ENCODE peak calls at places on chromosomes 12 and 14, in nine cellular contexts. W is pancreas, S is HL-60, M is fibroblast of pulmonary artery, D is lung, N is upper lobe of left lung, K is BJ, U is right lobe of liver, Q is colonic mucosa. X is an unnamed sample.

GRCh38 chr12:133105620-133106019 is 24.5 kb downstream of the ZNF891 start:
- DNase-seq in K (no peak), D (no peak), U (no peak), W (no peak), S (no peak), N (no peak), Q (no peak), M (peak; percentile 10), X (no peak)

GRCh38 chr14:92938235-92938875 is 15.4 kb downstream of the CHGA start:
- DNase-seq in W (peak; percentile 24), U (no peak), N (no peak), S (no peak), Q (no peak), M (no peak), D (no peak), K (no peak), X (no peak)

GRCh38 chr14:50100824-50101223 is 15.5 kb downstream of the VCPKMT start:
- DNase-seq in Q (no peak), K (no peak), W (no peak), U (no peak), D (no peak), M (no peak), N (no peak), S (no peak), X (no peak)

GRCh38 chr12:31874961-31875608 is 84.1 kb upstream of the RESF1 start:
- DNase-seq in Q (peak; percentile 25), M (peak; percentile 96), S (peak; percentile 13), K (peak; percentile 25), N (peak; percentile 78), U (peak; percentile 48), W (peak; percentile 28), D (no peak), X (peak; percentile 69)

GRCh38 chr14:88872976-88873375 is 48.5 kb downstream of the TTC8 start:
- DNase-seq in W (no peak), D (no peak), M (no peak), Q (no peak), S (no peak), U (no peak), K (no peak), N (no peak), X (no peak)

GRCh38 chr12:65720739-65721138 is 103.5 kb upstream of the HMGA2 start:
- DNase-seq in K (peak; percentile 52), M (no peak), W (no peak), D (no peak), S (no peak), N (no peak), U (no peak), Q (no peak), X (no peak)

GRCh38 chr14:48890333-48890732 is 695.8 kb downstream of the RPS29 start:
- DNase-seq in D (no peak), W (no peak), M (no peak), N (no peak), S (no peak), Q (no peak), U (no peak), K (no peak), X (no peak)

GRCh38 chr14:35406090-35406489 is 1.5 kb upstream of the NFKBIA start:
- DNase-seq in D (no peak), K (no peak), S (no peak), N (no peak), W (no peak), U (no peak), Q (no peak), M (no peak), X (no peak)

GRCh38 chr12:124028560-124028935 is 55.5 kb downstream of the ZNF664 start:
- DNase-seq in W (no peak), M (no peak), N (no peak), D (no peak), K (no peak), Q (no peak), U (no peak), S (no peak), X (no peak)

GRCh38 chr12:116400671-116401357 is 123.3 kb upstream of the MED13L start:
- DNase-seq in D (no peak), Q (no peak), W (no peak), U (no peak), S (peak; percentile 78), N (no peak), K (no peak), M (no peak), X (no peak)

GRCh38 chr14:24418492-24418873 is 11.0 kb downstream of the CBLN3 start:
- DNase-seq in K (no peak), N (no peak), S (no peak), W (peak; percentile 94), D (no peak), Q (peak; percentile 63), U (peak; percentile 79), M (peak; percentile 40), X (no peak)

GRCh38 chr12:49039421-49040363 is 20.9 kb downstream of the KMT2D start:
- DNase-seq in D (no peak), W (no peak), S (no peak), M (no peak), U (no peak), N (no peak), Q (no peak), K (no peak), X (no peak)

GRCh38 chr14:34018125-34018524 is 67.3 kb upstream of the EGLN3 start:
- DNase-seq in M (no peak), D (no peak), U (no peak), N (no peak), K (no peak), S (no peak), W (no peak), Q (no peak), X (no peak)

DNA sequence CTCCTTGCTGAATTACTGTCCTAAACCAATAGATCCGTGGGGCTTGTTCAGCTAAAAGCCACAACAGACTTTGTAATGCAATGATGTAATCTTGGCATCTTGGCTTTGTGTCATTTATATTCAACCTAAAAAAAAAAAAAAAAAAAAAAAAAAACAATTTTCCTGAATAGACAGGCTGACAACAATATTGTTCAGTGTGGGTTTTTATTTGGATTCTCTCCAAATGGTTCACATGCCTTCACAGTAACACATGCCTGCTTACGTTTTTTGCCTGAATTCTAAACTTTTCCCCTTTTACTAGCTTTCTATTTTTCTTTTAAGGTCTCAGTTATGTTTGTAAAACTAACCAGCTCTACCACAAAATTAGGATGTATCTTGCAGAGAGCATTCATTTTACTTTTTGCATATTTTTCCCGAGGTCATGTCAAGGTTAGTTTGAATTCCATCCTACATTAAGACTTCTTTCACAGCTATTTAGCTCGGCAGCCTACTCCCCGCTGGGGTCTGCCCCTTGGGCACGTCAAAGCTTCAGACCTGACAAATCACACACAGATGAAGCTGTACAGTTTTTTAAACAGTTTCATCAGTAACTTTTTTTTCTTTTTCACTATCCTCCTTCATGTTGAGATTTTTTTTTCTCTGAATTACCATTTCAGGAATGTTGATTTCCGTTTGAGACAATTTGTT is 213.7 kb upstream of the NPAS3 start:
- DNase-seq in K (peak; percentile 85), D (no peak), W (no peak), S (no peak), U (peak; percentile 42), M (peak; percentile 87), N (no peak), Q (no peak), X (no peak)
- H3K4me3 ChIP-seq in K (peak overlapping the region; percentile 22), D (no peak overlapping the region), W (no peak overlapping the region), S (no peak overlapping the region), U (peak overlapping the region; percentile 23), M (peak overlapping the region; percentile 33), N (no peak overlapping the region), Q (no peak overlapping the region), X (no peak overlapping the region)

DNA sequence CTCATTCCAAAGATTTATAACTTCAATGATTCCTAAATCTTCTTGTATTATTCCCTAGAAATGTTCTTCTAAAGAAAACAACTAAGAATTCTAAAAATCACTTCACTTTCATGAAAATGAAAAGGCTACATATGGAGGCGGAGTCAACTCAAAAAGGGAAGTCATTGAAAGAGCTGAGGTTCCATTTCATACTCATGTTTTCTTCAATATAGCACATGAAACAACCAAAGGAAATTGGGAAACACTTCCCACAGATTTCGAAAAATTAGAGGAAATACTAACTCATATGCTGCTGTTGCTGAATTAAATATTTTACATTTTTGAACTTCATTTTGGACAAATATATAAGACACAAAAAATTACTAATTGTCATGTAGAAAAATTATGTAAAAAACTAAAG is at the start of gene CD163:
- DNase-seq in W (no peak), N (no peak), M (no peak), K (no peak), Q (no peak), D (no peak), U (no peak), S (peak; percentile 59), X (no peak)
- TF ChIP-seq CTCF in W (no peak), N (no peak), M (no peak), K (no peak), Q (no peak), D (no peak), U (no peak), S (no peak), X (no peak)

GRCh38 chr12:9868271-9868815 is 811 bp downstream of the CLEC2B start:
- DNase-seq in N (no peak), D (no peak), M (no peak), Q (no peak), W (no peak), S (no peak), U (no peak), K (no peak), X (no peak)

GRCh38 chr12:9868951-9869306 is 225 bp downstream of the CLEC2B start:
- DNase-seq in Q (no peak), U (no peak), D (no peak), W (no peak), K (no peak), S (no peak), N (no peak), M (peak; percentile 10), X (no peak)

GRCh38 chr12:9869307-9870161 is at the start of gene CLEC2B:
- DNase-seq in U (no peak), S (peak; percentile 17), K (peak; percentile 81), M (peak; percentile 93), D (no peak), Q (no peak), N (no peak), W (no peak), X (peak; percentile 31)

GRCh38 chr12:9866786-9867379 is 2.3 kb downstream of the CLEC2B start:
- DNase-seq in M (no peak), D (no peak), S (no peak), N (no peak), Q (no peak), U (no peak), K (no peak), W (no peak), X (no peak)

DNA sequence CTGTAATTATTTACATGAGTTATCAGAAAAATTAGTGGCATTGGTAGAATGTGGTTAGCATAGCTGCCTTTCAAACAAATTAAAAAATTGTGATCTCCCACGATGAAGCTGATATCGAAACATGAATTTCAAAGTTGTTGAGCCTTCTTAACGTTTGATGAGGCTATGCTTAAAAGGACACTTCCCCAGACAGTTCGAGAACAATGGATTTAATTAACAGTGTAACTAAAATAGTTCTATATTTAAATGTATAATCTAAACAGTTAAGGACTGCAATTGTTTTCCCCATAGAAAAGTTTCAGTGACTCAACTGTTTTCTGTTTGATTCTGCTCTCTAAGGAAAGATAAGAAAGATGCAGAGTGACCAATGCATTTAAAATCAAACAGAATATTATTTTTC is 1.6 kb downstream of the CLEC2B start:
- DNase-seq in M (no peak), D (no peak), K (no peak), S (no peak), U (no peak), N (no peak), Q (no peak), W (no peak), X (no peak)
- H3K4me3 ChIP-seq in M (peak overlapping the region; percentile 6), D (no peak overlapping the region), K (no peak overlapping the region), S (no peak overlapping the region), U (peak overlapping the region; percentile 14), N (peak overlapping the region; percentile 37), Q (peak overlapping the region; percentile 23), W (no peak overlapping the region), X (no peak overlapping the region)

GRCh38 chr12:3201741-3202500 is 124.7 kb downstream of the TSPAN9 start:
- DNase-seq in K (no peak), S (no peak), W (no peak), D (no peak), Q (no peak), M (no peak), N (no peak), U (no peak), X (no peak)
- TF ChIP-seq CTCF in K (no peak), S (no peak), W (no peak), D (no peak), Q (no peak), M (no peak), N (no peak), U (no peak), X (no peak)